ENCODE peak calls at places on chromosomes 1 and 21, in five cellular contexts. One of them, this sample, is unnamed.

GRCh38 chr21:27423073-27423472 is 456.2 kb upstream of the ADAMTS5 start:
- DNase-seq in NB4: no peak
- DNase-seq in fibroblast of mammary gland: peak; percentile 97
- DNase-seq in fibroblast of lung: peak; percentile 84
- DNase-seq in ovary: peak; percentile 50
- DNase-seq in this sample: peak; percentile 93

GRCh38 chr1:215749423-215749822 is 182.3 kb downstream of the KCTD3 start:
- DNase-seq in NB4: no peak
- DNase-seq in fibroblast of mammary gland: peak; percentile 65
- DNase-seq in fibroblast of lung: peak; percentile 85
- DNase-seq in ovary: no peak
- DNase-seq in this sample: peak; percentile 48

GRCh38 chr1:81478217-81478616 is 322.5 kb upstream of the ADGRL2 start:
- DNase-seq in fibroblast of mammary gland: no peak
- DNase-seq in NB4: no peak
- DNase-seq in ovary: no peak
- DNase-seq in fibroblast of lung: peak; percentile 1
- DNase-seq in this sample: no peak

GRCh38 chr21:31236528-31236927 is 107.5 kb downstream of the TIAM1 start:
- DNase-seq in ovary: no peak
- DNase-seq in NB4: no peak
- DNase-seq in fibroblast of lung: peak; percentile 63
- DNase-seq in fibroblast of mammary gland: no peak
- DNase-seq in this sample: peak; percentile 81

GRCh38 chr1:67191668-67192520 is 25.6 kb downstream of the IL23R start:
- DNase-seq in ovary: no peak
- DNase-seq in NB4: peak; percentile 6
- DNase-seq in fibroblast of lung: peak; percentile 8
- DNase-seq in fibroblast of mammary gland: no peak
- DNase-seq in this sample: no peak

GRCh38 chr1:166182281-166182680 is 15.5 kb upstream of the FAM78B start:
- DNase-seq in fibroblast of lung: no peak
- DNase-seq in ovary: no peak
- DNase-seq in NB4: no peak
- DNase-seq in fibroblast of mammary gland: no peak
- DNase-seq in this sample: no peak

GRCh38 chr21:43858806-43859648 is 6.0 kb upstream of the AGPAT3 start:
- DNase-seq in ovary: no peak
- DNase-seq in fibroblast of mammary gland: no peak
- DNase-seq in fibroblast of lung: no peak
- DNase-seq in NB4: no peak
- DNase-seq in this sample: no peak

GRCh38 chr1:230236951-230237350 is 169.9 kb downstream of the GALNT2 start:
- DNase-seq in fibroblast of lung: peak; percentile 40
- DNase-seq in ovary: no peak
- DNase-seq in NB4: no peak
- DNase-seq in fibroblast of mammary gland: no peak
- DNase-seq in this sample: no peak

GRCh38 chr1:244163861-244164562 is 112.9 kb downstream of the ZBTB18 start:
- DNase-seq in fibroblast of mammary gland: peak; percentile 93
- DNase-seq in ovary: no peak
- DNase-seq in fibroblast of lung: peak; percentile 99
- DNase-seq in NB4: peak; percentile 17
- DNase-seq in this sample: peak; percentile 94

GRCh38 chr1:115068780-115069179 is 20.5 kb downstream of the TSPAN2 start:
- DNase-seq in NB4: no peak
- DNase-seq in ovary: no peak
- DNase-seq in fibroblast of lung: no peak
- DNase-seq in fibroblast of mammary gland: no peak
- DNase-seq in this sample: no peak

GRCh38 chr1:43671626-43672330 is 21.8 kb downstream of the KDM4A start:
- DNase-seq in ovary: no peak
- DNase-seq in NB4: no peak
- DNase-seq in fibroblast of mammary gland: peak; percentile 88
- DNase-seq in fibroblast of lung: peak; percentile 83
- DNase-seq in this sample: peak; percentile 61

GRCh38 chr1:227891955-227892871 is 55.5 kb downstream of the WNT9A start:
- DNase-seq in NB4: no peak
- DNase-seq in fibroblast of mammary gland: no peak
- DNase-seq in fibroblast of lung: peak; percentile 42
- DNase-seq in ovary: peak; percentile 16
- DNase-seq in this sample: no peak

GRCh38 chr1:89701746-89702241 is 68.9 kb downstream of the LRRC8C start:
- DNase-seq in ovary: no peak
- DNase-seq in fibroblast of lung: peak; percentile 69
- DNase-seq in NB4: no peak
- DNase-seq in fibroblast of mammary gland: no peak
- DNase-seq in this sample: peak; percentile 63

GRCh38 chr1:174074757-174075156 is 52.6 kb upstream of the RC3H1 start:
- DNase-seq in ovary: no peak
- DNase-seq in fibroblast of mammary gland: peak; percentile 60
- DNase-seq in NB4: peak; percentile 38
- DNase-seq in fibroblast of lung: peak; percentile 30
- DNase-seq in this sample: peak; percentile 39

GRCh38 chr21:28342229-28342810 is 650.4 kb downstream of the LTN1 start:
- DNase-seq in fibroblast of lung: peak; percentile 71
- DNase-seq in ovary: no peak
- DNase-seq in fibroblast of mammary gland: no peak
- DNase-seq in NB4: no peak
- DNase-seq in this sample: peak; percentile 54

GRCh38 chr1:239228451-239228850 is 157.9 kb upstream of the CHRM3 start:
- DNase-seq in fibroblast of lung: no peak
- DNase-seq in ovary: no peak
- DNase-seq in NB4: no peak
- DNase-seq in fibroblast of mammary gland: no peak
- DNase-seq in this sample: no peak

GRCh38 chr1:232422098-232422497 is 207.8 kb downstream of the SIPA1L2 start:
- DNase-seq in fibroblast of lung: peak; percentile 55
- DNase-seq in fibroblast of mammary gland: peak; percentile 20
- DNase-seq in ovary: no peak
- DNase-seq in NB4: no peak
- DNase-seq in this sample: no peak

GRCh38 chr1:201916649-201917249 is 28.1 kb downstream of the SHISA4 start:
- DNase-seq in fibroblast of mammary gland: peak; percentile 99
- DNase-seq in NB4: no peak
- DNase-seq in fibroblast of lung: peak; percentile 85
- DNase-seq in ovary: peak; percentile 77
- DNase-seq in this sample: peak; percentile 85

GRCh38 chr1:10958614-10959013 is 53.8 kb upstream of the TARDBP start:
- DNase-seq in NB4: no peak
- DNase-seq in ovary: no peak
- DNase-seq in fibroblast of mammary gland: no peak
- DNase-seq in fibroblast of lung: no peak
- DNase-seq in this sample: no peak

GRCh38 chr1:93607814-93608187 is 73.8 kb downstream of the BCAR3 start:
- DNase-seq in NB4: no peak
- DNase-seq in fibroblast of lung: peak; percentile 78
- DNase-seq in fibroblast of mammary gland: peak; percentile 93
- DNase-seq in ovary: no peak
- DNase-seq in this sample: peak; percentile 52

GRCh38 chr1:160429702-160430535 is 29.6 kb downstream of the VANGL2 start:
- DNase-seq in fibroblast of lung: no peak
- DNase-seq in NB4: no peak
- DNase-seq in ovary: no peak
- DNase-seq in fibroblast of mammary gland: no peak
- DNase-seq in this sample: no peak

GRCh38 chr1:200242379-200243041 is 167.3 kb downstream of the ZNF281 start:
- DNase-seq in fibroblast of lung: peak; percentile 17
- DNase-seq in ovary: no peak
- DNase-seq in NB4: peak; percentile 29
- DNase-seq in fibroblast of mammary gland: no peak
- DNase-seq in this sample: no peak

GRCh38 chr1:16300436-16300835 is 51.8 kb downstream of the FBXO42 start:
- DNase-seq in fibroblast of lung: no peak
- DNase-seq in ovary: no peak
- DNase-seq in NB4: no peak
- DNase-seq in fibroblast of mammary gland: no peak
- DNase-seq in this sample: no peak

GRCh38 chr1:30982937-30983336 is 74.4 kb upstream of the SDC3 start:
- DNase-seq in fibroblast of lung: no peak
- DNase-seq in fibroblast of mammary gland: peak; percentile 22
- DNase-seq in ovary: no peak
- DNase-seq in NB4: peak; percentile 44
- DNase-seq in this sample: no peak

GRCh38 chr1:214686497-214686896 is 83.5 kb downstream of the CENPF start:
- DNase-seq in fibroblast of lung: no peak
- DNase-seq in fibroblast of mammary gland: no peak
- DNase-seq in ovary: no peak
- DNase-seq in NB4: no peak
- DNase-seq in this sample: no peak

GRCh38 chr21:43752758-43753438 is 23.2 kb downstream of the CSTB start:
- DNase-seq in NB4: no peak
- DNase-seq in ovary: no peak
- DNase-seq in fibroblast of lung: no peak
- DNase-seq in fibroblast of mammary gland: no peak
- DNase-seq in this sample: no peak

GRCh38 chr1:34763142-34763781 is 3.7 kb downstream of the GJB4 start:
- DNase-seq in fibroblast of mammary gland: peak; percentile 9
- DNase-seq in fibroblast of lung: peak; percentile 66
- DNase-seq in ovary: no peak
- DNase-seq in NB4: no peak
- DNase-seq in this sample: peak; percentile 23

GRCh38 chr1:72281637-72282270 is 585 bp downstream of the NEGR1 start:
- DNase-seq in ovary: no peak
- DNase-seq in NB4: no peak
- DNase-seq in fibroblast of lung: no peak
- DNase-seq in fibroblast of mammary gland: peak; percentile 19
- DNase-seq in this sample: no peak

GRCh38 chr1:32201011-32201855 is 838 bp downstream of the CCDC28B start:
- DNase-seq in fibroblast of mammary gland: peak; percentile 51
- DNase-seq in NB4: peak; percentile 50
- DNase-seq in fibroblast of lung: peak; percentile 52
- DNase-seq in ovary: peak; percentile 72
- DNase-seq in this sample: peak; percentile 66

GRCh38 chr1:109828756-109829505 is 65.2 kb upstream of the EPS8L3 start:
- DNase-seq in fibroblast of mammary gland: no peak
- DNase-seq in fibroblast of lung: peak; percentile 47
- DNase-seq in NB4: no peak
- DNase-seq in ovary: no peak
- DNase-seq in this sample: no peak

GRCh38 chr1:59814901-59815825 is at the start of gene HOOK1:
- DNase-seq in fibroblast of mammary gland: no peak
- DNase-seq in ovary: no peak
- DNase-seq in fibroblast of lung: no peak
- DNase-seq in NB4: no peak
- DNase-seq in this sample: no peak
- H3K4me3 ChIP-seq in fibroblast of mammary gland: no peak within 1 kb of the TSS
- H3K4me3 ChIP-seq in ovary: peak within 1 kb of the TSS; percentile 32
- H3K4me3 ChIP-seq in fibroblast of lung: no peak within 1 kb of the TSS
- H3K4me3 ChIP-seq in NB4: no peak within 1 kb of the TSS
- H3K4me3 ChIP-seq in this sample: peak within 1 kb of the TSS; percentile 25

DNA sequence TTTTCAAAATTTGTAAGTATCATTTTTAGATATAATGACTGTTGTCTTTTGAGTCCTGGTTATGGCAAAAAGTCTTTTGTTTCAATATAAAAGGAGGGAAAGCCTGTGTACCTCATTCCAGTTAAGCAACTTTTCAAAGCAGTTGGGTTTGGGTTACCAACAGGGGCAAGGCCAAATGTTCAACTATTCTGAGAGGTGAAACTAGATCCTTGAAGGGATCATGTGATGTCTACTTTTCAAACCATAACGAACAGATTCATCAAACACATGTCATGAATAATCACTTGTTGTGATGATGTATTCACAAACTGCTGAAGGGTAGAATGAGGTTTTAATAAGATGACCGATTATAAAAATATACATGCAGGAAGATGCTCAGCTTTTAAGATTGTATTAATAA is 171.3 kb downstream of the HHAT start:
- DNase-seq in ovary: no peak
- DNase-seq in fibroblast of mammary gland: no peak
- DNase-seq in fibroblast of lung: peak; percentile 8
- DNase-seq in NB4: no peak
- DNase-seq in this sample: no peak
- TF ChIP-seq CTCF in ovary: no peak
- TF ChIP-seq CTCF in fibroblast of mammary gland: no peak
- TF ChIP-seq CTCF in fibroblast of lung: no peak
- TF ChIP-seq CTCF in NB4: no peak
- TF ChIP-seq CTCF in this sample: no peak

DNA sequence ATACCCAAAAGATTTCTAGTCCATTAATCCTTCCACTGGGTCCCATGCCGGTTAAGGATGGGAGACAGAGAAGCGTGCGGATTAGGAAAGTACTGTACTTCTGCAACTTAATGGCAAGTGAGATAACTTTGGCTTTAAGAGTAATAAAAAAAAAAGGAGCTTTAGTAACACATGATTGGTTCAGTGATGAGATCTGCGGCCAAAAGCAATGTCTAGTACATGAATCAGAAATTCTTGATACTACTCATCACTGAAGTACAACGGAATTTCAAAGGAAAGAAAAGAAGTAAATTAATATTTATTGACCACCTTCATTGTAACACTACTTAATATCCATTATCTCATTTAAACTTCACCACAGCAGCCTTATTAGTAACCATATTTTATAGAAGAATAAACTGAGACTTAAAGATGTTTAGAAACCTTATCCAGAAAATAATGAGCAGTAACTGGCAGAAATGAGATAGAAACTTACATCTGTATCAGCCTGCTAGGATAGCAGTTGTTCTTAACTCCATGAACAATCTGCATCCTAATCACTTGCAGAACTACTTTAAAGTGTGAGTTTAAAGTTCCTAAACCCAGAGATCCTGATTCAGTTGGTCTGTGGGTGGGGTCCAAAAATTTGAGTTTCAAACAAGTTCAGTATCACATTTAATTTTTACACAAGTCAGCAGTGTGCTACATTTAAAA is 14.1 kb upstream of the NUF2 start:
- DNase-seq in fibroblast of mammary gland: peak; percentile 88
- DNase-seq in ovary: no peak
- DNase-seq in fibroblast of lung: peak; percentile 94
- DNase-seq in NB4: no peak
- DNase-seq in this sample: peak; percentile 85
- H3K4me3 ChIP-seq in fibroblast of mammary gland: no peak overlapping the region
- H3K4me3 ChIP-seq in ovary: no peak overlapping the region
- H3K4me3 ChIP-seq in fibroblast of lung: no peak overlapping the region
- H3K4me3 ChIP-seq in NB4: no peak overlapping the region
- H3K4me3 ChIP-seq in this sample: no peak overlapping the region

DNA sequence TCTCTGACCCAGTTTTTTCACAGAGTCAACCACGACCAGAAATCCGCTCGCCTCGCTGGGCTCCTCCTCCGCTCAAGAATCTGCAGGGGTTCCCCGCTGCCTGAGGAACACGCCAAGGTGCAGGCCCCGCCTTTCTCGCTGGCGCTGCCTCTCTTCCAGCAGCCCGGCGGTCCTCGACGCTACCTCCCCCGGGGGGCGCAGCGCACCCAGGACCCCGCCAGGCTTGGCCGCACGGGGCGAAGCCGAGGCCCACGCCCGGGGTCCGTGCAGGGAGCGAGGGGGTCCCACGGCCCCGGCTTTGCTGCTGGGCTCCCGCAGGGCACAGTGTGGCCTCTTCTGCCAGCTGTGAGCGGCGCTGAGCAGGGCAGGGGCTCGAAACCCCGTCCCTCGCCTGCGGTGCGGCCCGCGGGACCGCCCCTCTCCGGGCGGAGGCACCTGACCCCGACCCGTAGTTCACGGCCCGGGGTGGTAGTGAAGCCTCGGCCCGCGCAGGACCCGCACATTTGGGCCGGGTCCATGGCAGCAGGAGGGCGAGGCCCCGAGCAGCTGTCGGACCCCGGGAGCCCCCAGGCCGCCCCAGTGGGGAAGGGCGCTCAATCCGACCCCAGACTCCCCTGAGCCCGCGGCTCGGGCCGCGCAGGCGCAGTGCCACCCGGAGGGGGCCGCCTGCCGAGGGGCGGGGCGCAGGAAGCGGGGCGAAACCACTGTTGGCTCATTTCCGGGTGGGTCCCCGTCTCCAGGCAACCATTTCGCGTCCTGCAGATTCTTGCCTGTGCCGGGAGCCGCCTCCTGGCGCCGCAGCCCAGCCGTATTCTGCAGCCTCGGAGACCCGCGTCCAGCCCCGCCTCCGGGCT is 10.0 kb upstream of the MMEL1 start:
- DNase-seq in ovary: peak; percentile 95
- DNase-seq in NB4: peak; percentile 90
- DNase-seq in fibroblast of lung: peak; percentile 84
- DNase-seq in fibroblast of mammary gland: peak; percentile 83
- DNase-seq in this sample: peak; percentile 85
- TF ChIP-seq CTCF in ovary: no peak
- TF ChIP-seq CTCF in NB4: no peak
- TF ChIP-seq CTCF in fibroblast of lung: no peak
- TF ChIP-seq CTCF in fibroblast of mammary gland: no peak
- TF ChIP-seq CTCF in this sample: peak; percentile 25

This sample was measured in astrocyte of the spinal cord.